ENCODE peak calls at places on chromosome 22, in seven cellular contexts. One of them, this sample, is unnamed.

GRCh38 chr22:23207786-23208325 is 27.5 kb downstream of the BCR start:
- DNase-seq in left lobe of liver: no peak
- DNase-seq in AG09319: no peak
- DNase-seq in fibroblast of the aortic adventitia: no peak
- DNase-seq in AG04450: no peak
- DNase-seq in AG08395: no peak
- DNase-seq in stomach: no peak
- DNase-seq in this sample: no peak

GRCh38 chr22:46984751-46985506 is 222.5 kb downstream of the TBC1D22A start:
- DNase-seq in left lobe of liver: no peak
- DNase-seq in AG09319: no peak
- DNase-seq in fibroblast of the aortic adventitia: peak; percentile 68
- DNase-seq in AG04450: no peak
- DNase-seq in AG08395: peak; percentile 93
- DNase-seq in stomach: no peak
- DNase-seq in this sample: no peak

GRCh38 chr22:43824724-43825485 is 12.8 kb upstream of the EFCAB6 start:
- DNase-seq in left lobe of liver: peak; percentile 40
- DNase-seq in AG09319: no peak
- DNase-seq in fibroblast of the aortic adventitia: no peak
- DNase-seq in AG04450: no peak
- DNase-seq in AG08395: no peak
- DNase-seq in stomach: peak; percentile 17
- DNase-seq in this sample: no peak

GRCh38 chr22:31627223-31627731 is 34.7 kb downstream of the PISD start:
- DNase-seq in left lobe of liver: no peak
- DNase-seq in AG09319: no peak
- DNase-seq in fibroblast of the aortic adventitia: no peak
- DNase-seq in AG04450: no peak
- DNase-seq in AG08395: no peak
- DNase-seq in stomach: peak; percentile 37
- DNase-seq in this sample: no peak

GRCh38 chr22:11605468-11605981 is 3922.5 kb upstream of the OR11H1 start:
- DNase-seq in left lobe of liver: no peak
- DNase-seq in AG09319: no peak
- DNase-seq in fibroblast of the aortic adventitia: no peak
- DNase-seq in AG04450: no peak
- DNase-seq in AG08395: no peak
- DNase-seq in stomach: no peak
- DNase-seq in this sample: no peak

GRCh38 chr22:44266811-44267760 is 45.7 kb downstream of the SHISAL1 start:
- DNase-seq in left lobe of liver: no peak
- DNase-seq in AG09319: no peak
- DNase-seq in fibroblast of the aortic adventitia: no peak
- DNase-seq in AG04450: no peak
- DNase-seq in AG08395: no peak
- DNase-seq in stomach: no peak
- DNase-seq in this sample: no peak

GRCh38 chr22:26579331-26579886 is 10.5 kb downstream of the TPST2 start:
- DNase-seq in left lobe of liver: no peak
- DNase-seq in AG09319: no peak
- DNase-seq in fibroblast of the aortic adventitia: no peak
- DNase-seq in AG04450: no peak
- DNase-seq in AG08395: no peak
- DNase-seq in stomach: peak; percentile 35
- DNase-seq in this sample: no peak

GRCh38 chr22:19888131-19888746 is 33.6 kb upstream of the GNB1L start:
- DNase-seq in left lobe of liver: no peak
- DNase-seq in AG09319: no peak
- DNase-seq in fibroblast of the aortic adventitia: no peak
- DNase-seq in AG04450: no peak
- DNase-seq in AG08395: no peak
- DNase-seq in stomach: no peak
- DNase-seq in this sample: no peak

GRCh38 chr22:39090426-39091064 is 6.5 kb upstream of the APOBEC3H start:
- DNase-seq in left lobe of liver: no peak
- DNase-seq in AG09319: no peak
- DNase-seq in fibroblast of the aortic adventitia: no peak
- DNase-seq in AG04450: no peak
- DNase-seq in AG08395: no peak
- DNase-seq in stomach: peak; percentile 53
- DNase-seq in this sample: no peak

GRCh38 chr22:48805516-48805915 is 1022.2 kb downstream of the BRD1 start:
- DNase-seq in left lobe of liver: no peak
- DNase-seq in AG09319: no peak
- DNase-seq in fibroblast of the aortic adventitia: no peak
- DNase-seq in AG04450: no peak
- DNase-seq in AG08395: no peak
- DNase-seq in stomach: no peak
- DNase-seq in this sample: no peak

GRCh38 chr22:45099961-45100360 is 63.8 kb upstream of the NUP50 start:
- DNase-seq in left lobe of liver: no peak
- DNase-seq in AG09319: no peak
- DNase-seq in fibroblast of the aortic adventitia: no peak
- DNase-seq in AG04450: no peak
- DNase-seq in AG08395: no peak
- DNase-seq in stomach: no peak
- DNase-seq in this sample: no peak

GRCh38 chr22:29689872-29690213 is 30.0 kb upstream of the CABP7 start:
- DNase-seq in left lobe of liver: peak; percentile 60
- DNase-seq in AG09319: no peak
- DNase-seq in fibroblast of the aortic adventitia: peak; percentile 58
- DNase-seq in AG04450: peak; percentile 16
- DNase-seq in AG08395: peak; percentile 65
- DNase-seq in stomach: peak; percentile 75
- DNase-seq in this sample: no peak

GRCh38 chr22:41576877-41577276 is 12.8 kb downstream of the PMM1 start:
- DNase-seq in left lobe of liver: peak; percentile 64
- DNase-seq in AG09319: no peak
- DNase-seq in fibroblast of the aortic adventitia: peak; percentile 41
- DNase-seq in AG04450: no peak
- DNase-seq in AG08395: peak; percentile 56
- DNase-seq in stomach: peak; percentile 60
- DNase-seq in this sample: peak; percentile 77

GRCh38 chr22:40463727-40464126 is 93.3 kb downstream of the SGSM3 start:
- DNase-seq in left lobe of liver: no peak
- DNase-seq in AG09319: no peak
- DNase-seq in fibroblast of the aortic adventitia: no peak
- DNase-seq in AG04450: no peak
- DNase-seq in AG08395: no peak
- DNase-seq in stomach: no peak
- DNase-seq in this sample: no peak

GRCh38 chr22:43263645-43264514 is 76.9 kb upstream of the TTLL12 start:
- DNase-seq in left lobe of liver: no peak
- DNase-seq in AG09319: no peak
- DNase-seq in fibroblast of the aortic adventitia: peak; percentile 73
- DNase-seq in AG04450: peak; percentile 15
- DNase-seq in AG08395: peak; percentile 63
- DNase-seq in stomach: peak; percentile 74
- DNase-seq in this sample: no peak

GRCh38 chr22:28884754-28885375 is 1.5 kb downstream of the ZNRF3 start:
- DNase-seq in left lobe of liver: no peak
- DNase-seq in AG09319: no peak
- DNase-seq in fibroblast of the aortic adventitia: no peak
- DNase-seq in AG04450: no peak
- DNase-seq in AG08395: no peak
- DNase-seq in stomach: no peak
- DNase-seq in this sample: no peak

GRCh38 chr22:46574438-46574992 is 37.1 kb upstream of the CELSR1 start:
- DNase-seq in left lobe of liver: no peak
- DNase-seq in AG09319: no peak
- DNase-seq in fibroblast of the aortic adventitia: no peak
- DNase-seq in AG04450: no peak
- DNase-seq in AG08395: no peak
- DNase-seq in stomach: no peak
- DNase-seq in this sample: no peak